ENCODE peak calls at places on chromosome 5, in seven cellular contexts. D is activated naive CD8-positive, alpha-beta T cell treated with anti-CD3 and anti-CD28 coated beads, Interleukin-2, amount 10 ng/mL, durations not matched to agents 7 days and 5 days; X is GM10248; Q is stimulated activated naive B cell treated with anti-CD40 and anti-IgM and Interleukin-4, amounts not matched to agents 10 μg/mL and 1 μg/mL and 100 μg/mL, for 72 hours; S is activated CD4-positive, alpha-beta T cell treated with anti-CD3 and anti-CD28 coated beads for 48 hours; L is activated naive CD4-positive, alpha-beta T cell treated with anti-CD3 and anti-CD28 coated beads for 36 hours; V is globus pallidus. N is an unnamed sample.

GRCh38 chr5:136192015-136192525 is 892 bp downstream of the SMIM32 start:
- DNase-seq in D (no peak), X (peak), Q (no peak), S (no peak), L (no peak), V (no peak), N (peak)

GRCh38 chr5:140548791-140549190 is 1.3 kb downstream of the EIF4EBP3 start:
- DNase-seq in D (no peak), X (no peak), Q (no peak), S (no peak), L (no peak), V (no peak), N (no peak)

GRCh38 chr5:162068412-162068811 is 839 bp downstream of the GABRG2 start:
- DNase-seq in D (no peak), X (peak), Q (no peak), S (peak), L (peak), V (no peak), N (peak)

GRCh38 chr5:174599992-174600391 is 124.4 kb upstream of the MSX2 start:
- DNase-seq in D (no peak), X (no peak), Q (no peak), S (no peak), L (no peak), V (no peak), N (no peak)

GRCh38 chr5:32443541-32444190 is 874 bp downstream of the ZFR start:
- DNase-seq in D (peak), X (peak), Q (peak), S (peak), L (peak), V (peak), N (peak)

GRCh38 chr5:127563133-127563532 is 45.7 kb downstream of the PRRC1 start:
- DNase-seq in D (no peak), X (no peak), Q (no peak), S (no peak), L (no peak), V (no peak), N (peak)

GRCh38 chr5:132557425-132557805 is 638 bp downstream of the RAD50 start:
- DNase-seq in D (peak), X (peak), Q (no peak), S (peak), L (peak), V (no peak), N (peak)

GRCh38 chr5:172438304-172438652 is 16.0 kb downstream of the SH3PXD2B start:
- DNase-seq in D (no peak), X (no peak), Q (no peak), S (no peak), L (no peak), V (peak), N (peak)

GRCh38 chr5:80780024-80780423 is 125.2 kb upstream of the DHFR start:
- DNase-seq in D (no peak), X (no peak), Q (no peak), S (no peak), L (no peak), V (no peak), N (no peak)

GRCh38 chr5:162956570-162956969 is 480.8 kb upstream of the CCNG1 start:
- DNase-seq in D (no peak), X (no peak), Q (no peak), S (no peak), L (no peak), V (no peak), N (no peak)

GRCh38 chr5:103589416-103590175 is 27.0 kb upstream of the NUDT12 start:
- DNase-seq in D (no peak), X (no peak), Q (no peak), S (no peak), L (no peak), V (no peak), N (peak)

GRCh38 chr5:133846478-133847226 is 121.8 kb downstream of the C5orf15 start:
- DNase-seq in D (no peak), X (peak), Q (no peak), S (no peak), L (no peak), V (peak), N (no peak)

GRCh38 chr5:157476699-157477408 is 16.8 kb downstream of the NIPAL4 start:
- DNase-seq in D (no peak), X (peak), Q (no peak), S (peak), L (peak), V (peak), N (peak)

GRCh38 chr5:153168226-153168625 is 322.2 kb upstream of the GRIA1 start:
- DNase-seq in D (no peak), X (no peak), Q (no peak), S (no peak), L (no peak), V (no peak), N (peak)

GRCh38 chr5:66546541-66546940 is 49.7 kb upstream of the MAST4 start:
- DNase-seq in D (no peak), X (no peak), Q (no peak), S (no peak), L (no peak), V (no peak), N (no peak)

GRCh38 chr5:80284720-80285119 is 28.9 kb upstream of the SERINC5 start:
- DNase-seq in D (no peak), X (no peak), Q (no peak), S (peak), L (peak), V (no peak), N (no peak)